ENCODE peak calls at places on chromosomes 7 and 10, in five cellular contexts. One of them, this sample, is unnamed.

GRCh38 chr10:61869276-61869675 is 32.2 kb upstream of the ARID5B start:
- DNase-seq in A549: no peak
- DNase-seq in GM12878: no peak
- DNase-seq in SK-N-SH: no peak
- DNase-seq in IMR-90: no peak
- DNase-seq in this sample: no peak

GRCh38 chr10:52801951-52802350 is 29.4 kb upstream of the MBL2 start:
- DNase-seq in A549: peak; percentile 7
- DNase-seq in GM12878: no peak
- DNase-seq in IMR-90: no peak
- DNase-seq in SK-N-SH: no peak
- DNase-seq in this sample: no peak

GRCh38 chr7:11760372-11760771 is 71.6 kb downstream of the THSD7A start:
- DNase-seq in SK-N-SH: peak; percentile 64
- DNase-seq in IMR-90: no peak
- DNase-seq in A549: peak; percentile 64
- DNase-seq in GM12878: no peak
- DNase-seq in this sample: no peak

GRCh38 chr7:29345590-29345989 is 151.0 kb downstream of the CHN2 start:
- DNase-seq in GM12878: no peak
- DNase-seq in A549: peak; percentile 12
- DNase-seq in IMR-90: no peak
- DNase-seq in SK-N-SH: peak; percentile 63
- DNase-seq in this sample: peak; percentile 3

GRCh38 chr7:27145884-27146401 is 1.6 kb downstream of the HOXA6 start:
- DNase-seq in GM12878: no peak
- DNase-seq in IMR-90: no peak
- DNase-seq in A549: no peak
- DNase-seq in SK-N-SH: peak; percentile 39
- DNase-seq in this sample: no peak

GRCh38 chr7:149286811-149287400 is 24.9 kb downstream of the ZNF783 start:
- DNase-seq in A549: no peak
- DNase-seq in SK-N-SH: no peak
- DNase-seq in GM12878: no peak
- DNase-seq in IMR-90: peak; percentile 4
- DNase-seq in this sample: no peak

GRCh38 chr7:10973942-10974716 is 457 bp downstream of the PHF14 start:
- DNase-seq in SK-N-SH: peak; percentile 83
- DNase-seq in IMR-90: peak; percentile 44
- DNase-seq in A549: peak; percentile 35
- DNase-seq in GM12878: no peak
- DNase-seq in this sample: peak; percentile 45

GRCh38 chr10:32371101-32371500 is 24.1 kb upstream of the EPC1 start:
- DNase-seq in IMR-90: no peak
- DNase-seq in SK-N-SH: no peak
- DNase-seq in GM12878: no peak
- DNase-seq in A549: no peak
- DNase-seq in this sample: no peak

GRCh38 chr10:75106242-75106641 is 5.2 kb upstream of the SAMD8 start:
- DNase-seq in A549: no peak
- DNase-seq in SK-N-SH: no peak
- DNase-seq in IMR-90: no peak
- DNase-seq in GM12878: no peak
- DNase-seq in this sample: no peak

GRCh38 chr10:110843031-110843430 is 28.7 kb upstream of the PDCD4 start:
- DNase-seq in A549: no peak
- DNase-seq in GM12878: peak; percentile 98
- DNase-seq in IMR-90: no peak
- DNase-seq in SK-N-SH: no peak
- DNase-seq in this sample: no peak

GRCh38 chr7:133706016-133706415 is 421.1 kb upstream of the LRGUK start:
- DNase-seq in IMR-90: no peak
- DNase-seq in A549: no peak
- DNase-seq in GM12878: no peak
- DNase-seq in SK-N-SH: no peak
- DNase-seq in this sample: no peak

GRCh38 chr10:30182191-30183075 is 123.0 kb upstream of the JCAD start:
- DNase-seq in SK-N-SH: peak; percentile 38
- DNase-seq in A549: peak; percentile 74
- DNase-seq in IMR-90: peak; percentile 90
- DNase-seq in GM12878: no peak
- DNase-seq in this sample: no peak

GRCh38 chr7:37419496-37419895 is 29.2 kb downstream of the ELMO1 start:
- DNase-seq in A549: no peak
- DNase-seq in SK-N-SH: no peak
- DNase-seq in GM12878: no peak
- DNase-seq in IMR-90: no peak
- DNase-seq in this sample: no peak

GRCh38 chr10:100969175-100970075 is at the start of gene SEMA4G:
- DNase-seq in SK-N-SH: peak; percentile 97
- DNase-seq in IMR-90: peak; percentile 12
- DNase-seq in GM12878: no peak
- DNase-seq in A549: peak; percentile 44
- DNase-seq in this sample: peak; percentile 66

GRCh38 chr10:89091501-89091900 is 100.9 kb downstream of the FAS start:
- DNase-seq in IMR-90: peak; percentile 39
- DNase-seq in GM12878: no peak
- DNase-seq in SK-N-SH: no peak
- DNase-seq in A549: no peak
- DNase-seq in this sample: no peak

GRCh38 chr10:126570631-126571170 is 99.8 kb downstream of the C10orf90 start:
- DNase-seq in IMR-90: no peak
- DNase-seq in A549: no peak
- DNase-seq in SK-N-SH: no peak
- DNase-seq in GM12878: no peak
- DNase-seq in this sample: no peak

GRCh38 chr10:108378779-108379178 is 1214.3 kb upstream of the SORCS1 start:
- DNase-seq in GM12878: no peak
- DNase-seq in A549: no peak
- DNase-seq in SK-N-SH: no peak
- DNase-seq in IMR-90: no peak
- DNase-seq in this sample: no peak

GRCh38 chr7:4703532-4703931 is 21.4 kb downstream of the FOXK1 start:
- DNase-seq in SK-N-SH: no peak
- DNase-seq in IMR-90: no peak
- DNase-seq in GM12878: no peak
- DNase-seq in A549: no peak
- DNase-seq in this sample: no peak

GRCh38 chr7:4707980-4708411 is 25.9 kb downstream of the FOXK1 start:
- DNase-seq in SK-N-SH: peak; percentile 26
- DNase-seq in IMR-90: no peak
- DNase-seq in A549: no peak
- DNase-seq in GM12878: no peak
- DNase-seq in this sample: no peak

GRCh38 chr7:4709187-4709586 is 27.1 kb downstream of the FOXK1 start:
- DNase-seq in IMR-90: no peak
- DNase-seq in SK-N-SH: peak; percentile 25
- DNase-seq in A549: no peak
- DNase-seq in GM12878: no peak
- DNase-seq in this sample: no peak

GRCh38 chr7:4706384-4707032 is 24.4 kb downstream of the FOXK1 start:
- DNase-seq in GM12878: no peak
- DNase-seq in A549: no peak
- DNase-seq in SK-N-SH: no peak
- DNase-seq in IMR-90: peak; percentile 64
- DNase-seq in this sample: no peak

GRCh38 chr7:4707134-4707651 is 25.1 kb downstream of the FOXK1 start:
- DNase-seq in A549: no peak
- DNase-seq in IMR-90: no peak
- DNase-seq in SK-N-SH: no peak
- DNase-seq in GM12878: no peak
- DNase-seq in this sample: no peak
- TF ChIP-seq RAD21 in A549: no peak
- TF ChIP-seq RAD21 in IMR-90: no peak
- TF ChIP-seq RAD21 in SK-N-SH: no peak
- TF ChIP-seq RAD21 in GM12878: no peak
- TF ChIP-seq RAD21 in this sample: no peak

GRCh38 chr7:64889686-64890162 is 13.3 kb upstream of the ZNF273 start:
- DNase-seq in SK-N-SH: peak; percentile 14
- DNase-seq in GM12878: no peak
- DNase-seq in A549: no peak
- DNase-seq in IMR-90: no peak
- DNase-seq in this sample: no peak

GRCh38 chr7:64887756-64888508 is 15.1 kb upstream of the ZNF273 start:
- DNase-seq in A549: no peak
- DNase-seq in GM12878: no peak
- DNase-seq in IMR-90: no peak
- DNase-seq in SK-N-SH: peak; percentile 58
- DNase-seq in this sample: no peak

GRCh38 chr7:64888561-64888900 is 14.5 kb upstream of the ZNF273 start:
- DNase-seq in GM12878: no peak
- DNase-seq in SK-N-SH: peak; percentile 31
- DNase-seq in A549: no peak
- DNase-seq in IMR-90: no peak
- DNase-seq in this sample: no peak

GRCh38 chr7:64890761-64891666 is 12.1 kb upstream of the ZNF273 start:
- DNase-seq in SK-N-SH: no peak
- DNase-seq in IMR-90: no peak
- DNase-seq in GM12878: no peak
- DNase-seq in A549: no peak
- DNase-seq in this sample: no peak

DNA sequence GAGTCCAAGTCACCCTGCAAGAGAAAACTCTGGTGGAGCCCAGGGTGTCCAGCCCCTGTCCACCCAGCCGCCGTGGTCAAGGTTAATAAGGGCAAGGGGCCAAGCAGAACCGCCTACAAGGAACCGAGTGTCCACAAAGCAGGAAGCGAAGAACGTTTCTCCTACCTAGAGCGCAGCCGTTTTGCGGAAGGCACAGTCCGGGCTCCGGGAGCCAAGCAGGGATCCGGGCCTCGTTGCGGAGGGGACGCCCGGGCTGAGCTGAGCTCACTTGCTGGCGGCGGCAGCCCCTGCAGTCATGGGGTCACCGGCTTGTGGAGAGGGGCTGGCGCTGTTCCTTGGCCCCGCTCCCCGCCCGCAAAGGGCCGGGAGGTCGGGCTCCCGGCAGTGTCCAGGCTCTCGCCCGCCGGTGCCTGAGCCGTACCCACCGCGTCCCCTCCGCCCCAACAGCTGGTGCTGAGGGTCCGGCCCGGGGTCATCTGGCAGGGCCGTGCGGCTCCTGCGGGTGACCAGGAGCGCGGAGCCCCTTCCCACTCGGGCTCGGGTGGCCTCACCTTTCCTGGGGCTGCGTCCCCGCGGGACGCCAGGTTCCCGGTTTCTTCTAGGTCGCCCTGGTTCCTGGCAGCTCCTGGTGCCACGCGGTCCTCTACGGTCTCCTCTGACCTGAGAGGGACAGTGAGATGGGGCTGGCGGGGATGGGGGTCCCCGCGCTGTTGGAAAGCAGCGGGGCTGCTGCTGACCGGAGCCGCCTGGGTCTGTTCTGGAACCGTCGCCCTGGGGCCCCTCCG is 14.0 kb upstream of the ZNF273 start:
- DNase-seq in IMR-90: no peak
- DNase-seq in SK-N-SH: peak; percentile 31
- DNase-seq in GM12878: no peak
- DNase-seq in A549: no peak
- DNase-seq in this sample: no peak
- TF ChIP-seq RAD21 in IMR-90: no peak
- TF ChIP-seq RAD21 in SK-N-SH: no peak
- TF ChIP-seq RAD21 in GM12878: no peak
- TF ChIP-seq RAD21 in A549: no peak
- TF ChIP-seq RAD21 in this sample: no peak

GRCh38 chr10:47205199-47205598 is 94.8 kb upstream of the GDF10 start:
- DNase-seq in A549: no peak
- DNase-seq in GM12878: no peak
- DNase-seq in IMR-90: no peak
- DNase-seq in SK-N-SH: no peak
- DNase-seq in this sample: no peak

GRCh38 chr10:47206449-47207279 is 93.3 kb upstream of the GDF10 start:
- DNase-seq in SK-N-SH: no peak
- DNase-seq in GM12878: no peak
- DNase-seq in IMR-90: no peak
- DNase-seq in A549: no peak
- DNase-seq in this sample: no peak

GRCh38 chr10:47207894-47208469 is 92.0 kb upstream of the GDF10 start:
- DNase-seq in IMR-90: no peak
- DNase-seq in SK-N-SH: no peak
- DNase-seq in GM12878: no peak
- DNase-seq in A549: no peak
- DNase-seq in this sample: no peak

DNA sequence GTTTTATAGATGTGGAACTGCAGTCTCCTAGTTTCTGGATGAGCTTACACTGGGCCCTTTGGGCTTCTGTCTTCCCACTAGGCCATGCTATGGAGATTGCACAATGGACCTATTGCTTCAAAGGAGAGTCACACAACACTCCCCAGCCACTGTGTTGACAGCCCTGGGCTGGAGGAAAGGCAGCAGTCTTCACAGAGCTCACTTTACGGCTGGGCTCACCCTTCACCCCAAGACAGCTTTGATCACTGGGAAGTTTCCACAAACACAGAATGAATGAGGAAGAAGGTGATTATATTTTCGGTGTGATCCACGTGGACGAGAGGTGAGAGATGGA is 92.8 kb upstream of the GDF10 start:
- DNase-seq in A549: no peak
- DNase-seq in GM12878: no peak
- DNase-seq in SK-N-SH: no peak
- DNase-seq in IMR-90: no peak
- DNase-seq in this sample: no peak
- TF ChIP-seq RAD21 in A549: no peak
- TF ChIP-seq RAD21 in GM12878: no peak
- TF ChIP-seq RAD21 in SK-N-SH: no peak
- TF ChIP-seq RAD21 in IMR-90: no peak
- TF ChIP-seq RAD21 in this sample: no peak

GRCh38 chr7:1637155-1637554 is 32.9 kb upstream of the ELFN1 start:
- DNase-seq in GM12878: no peak
- DNase-seq in IMR-90: no peak
- DNase-seq in A549: no peak
- DNase-seq in SK-N-SH: no peak
- DNase-seq in this sample: no peak

GRCh38 chr7:1635401-1635800 is 34.7 kb upstream of the ELFN1 start:
- DNase-seq in IMR-90: no peak
- DNase-seq in A549: no peak
- DNase-seq in SK-N-SH: no peak
- DNase-seq in GM12878: no peak
- DNase-seq in this sample: no peak

GRCh38 chr7:1630700-1631336 is 39.3 kb upstream of the ELFN1 start:
- DNase-seq in IMR-90: no peak
- DNase-seq in SK-N-SH: no peak
- DNase-seq in GM12878: no peak
- DNase-seq in A549: no peak
- DNase-seq in this sample: no peak

GRCh38 chr7:1632916-1633785 is 36.9 kb upstream of the ELFN1 start:
- DNase-seq in SK-N-SH: peak; percentile 31
- DNase-seq in GM12878: no peak
- DNase-seq in A549: no peak
- DNase-seq in IMR-90: no peak
- DNase-seq in this sample: no peak

GRCh38 chr7:1632506-1632905 is 37.6 kb upstream of the ELFN1 start:
- DNase-seq in GM12878: no peak
- DNase-seq in A549: no peak
- DNase-seq in SK-N-SH: no peak
- DNase-seq in IMR-90: no peak
- DNase-seq in this sample: no peak
- TF ChIP-seq RAD21 in GM12878: no peak
- TF ChIP-seq RAD21 in A549: no peak
- TF ChIP-seq RAD21 in SK-N-SH: no peak
- TF ChIP-seq RAD21 in IMR-90: no peak
- TF ChIP-seq RAD21 in this sample: no peak

GRCh38 chr7:47239034-47239433 is 342.9 kb downstream of the TNS3 start:
- DNase-seq in GM12878: no peak
- DNase-seq in IMR-90: no peak
- DNase-seq in A549: no peak
- DNase-seq in SK-N-SH: no peak
- DNase-seq in this sample: no peak
- TF ChIP-seq RAD21 in GM12878: no peak
- TF ChIP-seq RAD21 in IMR-90: no peak
- TF ChIP-seq RAD21 in A549: no peak
- TF ChIP-seq RAD21 in SK-N-SH: no peak
- TF ChIP-seq RAD21 in this sample: no peak

This sample was measured in K562.